ENCODE peak calls at places on chromosomes 5 and 9, in ten cellular contexts. P, M, S, V, R, Y, C, G, U and D are unnamed samples.
A peak's percentile ranks its signal among the peaks of the same experiment; 100 is the strongest.

GRCh38 chr5:130715541-130715940 is 449.5 kb downstream of the HINT1 start:
- DNase-seq in P (no peak), M (no peak), S (no peak), V (no peak), R (no peak), Y (no peak), C (no peak), G (no peak), U (no peak), D (no peak)

GRCh38 chr5:96893342-96893741 is 17.0 kb downstream of the ERAP2 start:
- DNase-seq in P (no peak), M (no peak), S (peak; percentile 90), V (no peak), R (no peak), Y (no peak), C (no peak), G (no peak), U (no peak), D (no peak)

GRCh38 chr5:130126748-130127147 is 222.5 kb downstream of the CHSY3 start:
- DNase-seq in P (no peak), M (no peak), S (no peak), V (no peak), R (no peak), Y (no peak), C (no peak), G (no peak), U (no peak), D (no peak)

GRCh38 chr5:73625905-73626811 is at the start of gene ARHGEF28:
- DNase-seq in P (peak; percentile 55), M (peak; percentile 28), S (peak; percentile 28), V (peak; percentile 66), R (peak; percentile 23), Y (peak; percentile 78), C (peak; percentile 69), G (peak; percentile 87), U (peak; percentile 79), D (no peak)

GRCh38 chr9:133249337-133249736 is 25.7 kb downstream of the ABO start:
- DNase-seq in P (no peak), M (no peak), S (no peak), V (no peak), R (no peak), Y (no peak), C (no peak), G (no peak), U (no peak), D (no peak)

GRCh38 chr9:90018688-90019087 is 413.9 kb downstream of the GADD45G start:
- DNase-seq in P (no peak), M (no peak), S (no peak), V (no peak), R (no peak), Y (no peak), C (no peak), G (no peak), U (no peak), D (no peak)

GRCh38 chr5:5623397-5623796 is 200.9 kb downstream of the ICE1 start:
- DNase-seq in P (no peak), M (no peak), S (no peak), V (no peak), R (no peak), Y (no peak), C (no peak), G (no peak), U (no peak), D (no peak)

GRCh38 chr5:133357758-133358157 is 254.6 kb downstream of the FSTL4 start:
- DNase-seq in P (no peak), M (no peak), S (no peak), V (no peak), R (no peak), Y (no peak), C (no peak), G (no peak), U (no peak), D (no peak)

GRCh38 chr5:181133610-181134231 is 2.8 kb upstream of the OR2V1 start:
- DNase-seq in P (peak; percentile 63), M (peak; percentile 37), S (peak; percentile 51), V (peak; percentile 74), R (no peak), Y (no peak), C (peak; percentile 31), G (peak; percentile 43), U (peak; percentile 51), D (peak; percentile 65)

GRCh38 chr9:134732392-134733110 is 90.9 kb downstream of the COL5A1 start:
- DNase-seq in P (no peak), M (peak; percentile 60), S (peak; percentile 55), V (no peak), R (no peak), Y (peak; percentile 69), C (peak; percentile 30), G (no peak), U (no peak), D (no peak)

GRCh38 chr9:134728801-134729495 is 87.3 kb downstream of the COL5A1 start:
- DNase-seq in P (no peak), M (no peak), S (no peak), V (no peak), R (no peak), Y (no peak), C (no peak), G (no peak), U (no peak), D (no peak)

GRCh38 chr9:134730011-134730760 is 88.6 kb downstream of the COL5A1 start:
- DNase-seq in P (no peak), M (peak; percentile 65), S (no peak), V (no peak), R (no peak), Y (peak; percentile 62), C (peak; percentile 77), G (no peak), U (peak; percentile 30), D (no peak)

GRCh38 chr9:134731497-134732391 is 90.1 kb downstream of the COL5A1 start:
- DNase-seq in P (no peak), M (no peak), S (no peak), V (no peak), R (no peak), Y (peak; percentile 46), C (no peak), G (no peak), U (no peak), D (no peak)

DNA sequence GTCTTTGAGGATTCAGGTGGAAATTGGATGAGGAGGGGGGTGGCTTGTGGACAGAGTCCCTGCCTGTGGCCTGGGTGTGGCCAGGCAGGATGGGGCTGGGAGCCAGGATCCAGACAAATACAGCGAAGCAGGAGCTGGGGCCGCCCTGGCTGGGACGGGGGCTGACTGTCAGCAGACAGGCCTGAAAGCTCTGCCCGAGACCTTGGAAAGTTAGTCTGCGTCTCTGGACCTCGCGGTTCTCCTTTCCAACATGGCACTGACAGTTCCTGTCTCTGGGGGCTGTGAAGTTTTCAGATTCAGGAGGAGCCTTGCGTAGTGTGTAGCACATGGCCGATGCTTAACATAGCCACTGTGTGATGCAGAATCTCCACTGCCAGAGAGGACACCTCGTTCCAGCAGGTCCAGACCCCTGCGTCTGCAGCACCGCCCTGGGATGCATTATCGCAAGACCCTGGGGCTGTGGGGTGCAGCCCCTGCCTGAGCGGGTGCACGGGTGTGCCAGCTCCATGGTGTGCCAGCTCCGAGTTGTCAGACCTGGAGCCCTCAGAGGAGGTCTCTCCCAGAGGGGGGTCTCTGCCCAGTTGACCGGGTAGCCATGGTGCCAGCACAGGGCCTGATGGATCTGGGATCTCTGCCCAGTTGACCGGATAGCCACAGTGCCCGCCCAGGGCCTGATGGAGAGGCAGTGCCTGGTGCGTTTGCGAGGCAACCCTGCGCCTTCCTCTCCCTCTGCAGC is 89.3 kb downstream of the COL5A1 start:
- DNase-seq in P (no peak), M (no peak), S (no peak), V (no peak), R (no peak), Y (peak; percentile 48), C (no peak), G (no peak), U (no peak), D (no peak)
- H3K27ac ChIP-seq in P (peak overlapping the region; percentile 51), M (peak overlapping the region; percentile 51), S (no peak overlapping the region), V (peak overlapping the region; percentile 69), R (no peak overlapping the region), Y (peak overlapping the region; percentile 43), C (peak overlapping the region; percentile 64), G (no peak overlapping the region), U (peak overlapping the region; percentile 71), D (no peak overlapping the region)

DNA sequence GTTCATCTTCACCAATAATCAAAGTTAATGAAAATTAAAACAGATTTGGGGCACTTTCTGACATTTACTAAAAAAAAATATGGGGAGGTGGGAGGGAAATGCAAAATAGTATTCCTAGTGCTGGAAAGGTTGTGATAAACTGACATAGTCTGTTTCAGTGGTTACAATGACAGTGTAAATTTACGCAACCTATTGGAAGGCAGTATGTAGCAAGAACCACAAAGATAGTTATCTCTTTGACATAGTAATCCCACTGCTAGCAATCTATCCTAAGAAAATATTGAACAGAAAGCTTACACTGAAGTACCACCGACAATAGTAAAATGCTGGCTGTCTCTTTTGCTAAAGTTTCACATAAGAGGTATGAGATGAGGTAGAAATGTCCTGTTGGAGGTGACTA is 15.1 kb upstream of the EPB41L4B start:
- DNase-seq in P (no peak), M (no peak), S (no peak), V (no peak), R (no peak), Y (no peak), C (no peak), G (no peak), U (no peak), D (no peak)
- H3K4me1 ChIP-seq in P (peaks cover 4% of the 10 kb centered on the region), M (no peaks in the 10 kb centered on the region), S (no peaks in the 10 kb centered on the region), V (no peaks in the 10 kb centered on the region), R (no peaks in the 10 kb centered on the region), Y (peaks cover 4% of the 10 kb centered on the region), C (no peaks in the 10 kb centered on the region), G (peaks cover 23% of the 10 kb centered on the region), U (peaks cover 9% of the 10 kb centered on the region), D (peaks cover 18% of the 10 kb centered on the region)

DNA sequence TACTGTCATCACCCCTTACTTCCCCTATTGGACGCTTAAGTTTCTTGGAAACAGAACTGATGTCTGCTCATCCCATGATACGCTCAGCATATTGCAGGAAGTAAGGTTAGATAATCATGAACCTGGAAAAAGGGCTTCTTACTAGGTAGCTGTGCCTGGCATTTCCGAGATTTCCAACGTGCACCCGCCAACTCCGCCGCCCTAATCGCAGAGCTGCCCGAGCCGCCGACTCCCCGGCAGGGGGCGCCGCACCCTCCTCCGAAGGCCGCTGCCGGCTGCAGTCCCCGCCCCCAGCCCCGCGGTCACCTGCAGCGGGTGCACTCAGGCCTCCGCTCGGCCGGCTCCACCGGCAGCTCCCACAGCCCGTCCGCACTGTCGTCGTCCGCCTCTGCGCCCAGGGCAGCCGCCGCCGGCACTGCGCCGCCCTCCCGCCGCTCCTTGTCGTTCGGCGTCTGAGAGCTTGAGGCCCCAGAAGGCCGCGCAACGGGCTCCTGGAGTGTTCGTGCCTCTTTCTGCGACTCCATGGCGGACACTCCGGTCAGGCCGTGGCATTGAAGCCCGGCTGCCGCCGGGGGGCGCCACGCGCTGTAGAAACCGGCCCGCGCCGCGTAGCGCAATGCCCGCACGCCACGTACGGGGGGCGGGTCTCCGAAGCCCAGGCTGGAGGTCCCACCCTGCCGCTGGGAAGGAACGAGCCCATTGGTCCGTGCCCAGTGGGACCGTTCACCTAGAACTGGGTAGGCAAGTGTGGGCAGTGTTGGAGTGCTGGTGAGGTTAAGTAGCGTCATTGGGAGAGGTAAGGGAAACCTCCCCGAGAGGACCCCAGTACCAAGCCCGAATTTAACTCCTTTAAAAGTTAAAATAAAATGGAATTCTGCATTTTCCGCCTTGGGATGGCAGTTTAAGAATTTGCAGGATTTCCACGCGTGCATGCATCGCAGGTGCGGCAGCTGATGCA is at the start of gene DTWD2:
- DNase-seq in P (peak; percentile 94), M (peak; percentile 89), S (peak; percentile 88), V (peak; percentile 97), R (peak; percentile 85), Y (peak; percentile 94), C (peak; percentile 87), G (peak; percentile 97), U (peak; percentile 96), D (peak; percentile 94)
- TF ChIP-seq POLR2A in P (peak; percentile 62), M (no peak), S (no peak), V (no peak), R (no peak), Y (no peak), C (peak; percentile 26), G (peak; percentile 93), U (peak; percentile 62), D (no peak)

GRCh38 chr5:100647461-100648230 is 112.5 kb downstream of the FAM174A start:
- DNase-seq in P (peak; percentile 46), M (peak; percentile 60), S (no peak), V (peak; percentile 77), R (peak; percentile 48), Y (no peak), C (peak; percentile 20), G (peak; percentile 71), U (peak; percentile 86), D (no peak)
- H3K27ac ChIP-seq in P (no peak overlapping the region), M (peak overlapping the region; percentile 16), S (no peak overlapping the region), V (no peak overlapping the region), R (no peak overlapping the region), Y (no peak overlapping the region), C (no peak overlapping the region), G (no peak overlapping the region), U (no peak overlapping the region), D (no peak overlapping the region)